ENCODE peak calls at places on chromosomes 11 and 22, in eight cellular contexts. S is HL-60; L is HCT116; Q is IMR-90; A is A549; D is H7; V is hepatocyte; H is CD8-positive, alpha-beta memory T cell. B is an unnamed sample.

GRCh38 chr11:33542921-33543320 is 157.7 kb downstream of the C11orf91 start:
- DNase-seq in S (peak), L (peak), Q (peak), A (peak), D (peak), V (peak), H (no peak), B (no peak)

GRCh38 chr22:40419718-40420117 is 49.3 kb downstream of the SGSM3 start:
- DNase-seq in S (no peak), L (no peak), Q (no peak), A (no peak), D (no peak), V (no peak), H (no peak), B (no peak)

GRCh38 chr22:38298312-38299000 is 18.8 kb downstream of the CSNK1E start:
- DNase-seq in S (no peak), L (peak), Q (peak), A (no peak), D (peak), V (peak), H (no peak), B (no peak)

GRCh38 chr11:69445131-69445470 is 36.4 kb upstream of the LINC01488 start:
- DNase-seq in S (peak), L (no peak), Q (no peak), A (no peak), D (no peak), V (no peak), H (peak), B (no peak)

GRCh38 chr22:25100972-25101371 is 98.7 kb upstream of the CRYBB3 start:
- DNase-seq in S (no peak), L (no peak), Q (no peak), A (no peak), D (peak), V (no peak), H (no peak), B (no peak)

GRCh38 chr11:45097721-45098493 is 48.5 kb upstream of the PRDM11 start:
- DNase-seq in S (peak), L (no peak), Q (peak), A (no peak), D (peak), V (peak), H (peak), B (no peak)

GRCh38 chr22:26210390-26210789 is 41.1 kb downstream of the SEZ6L start:
- DNase-seq in S (no peak), L (no peak), Q (no peak), A (no peak), D (no peak), V (no peak), H (no peak), B (no peak)

GRCh38 chr11:6931146-6931713 is 5.0 kb downstream of the ZNF215 start:
- DNase-seq in S (no peak), L (no peak), Q (peak), A (no peak), D (no peak), V (no peak), H (no peak), B (no peak)

GRCh38 chr11:86047275-86047991 is 21.5 kb downstream of the PICALM start:
- DNase-seq in S (peak), L (no peak), Q (peak), A (no peak), D (no peak), V (no peak), H (peak), B (no peak)

GRCh38 chr11:87454246-87454645 is 416.5 kb downstream of the TMEM135 start:
- DNase-seq in S (no peak), L (no peak), Q (peak), A (no peak), D (no peak), V (no peak), H (no peak), B (no peak)

GRCh38 chr11:118911880-118912741 is 13.6 kb downstream of the BCL9L start:
- DNase-seq in S (no peak), L (peak), Q (peak), A (no peak), D (peak), V (peak), H (peak), B (no peak)

GRCh38 chr11:118914178-118914918 is 11.4 kb downstream of the BCL9L start:
- DNase-seq in S (no peak), L (no peak), Q (no peak), A (no peak), D (peak), V (no peak), H (peak), B (no peak)

GRCh38 chr11:118915396-118915795 is 10.3 kb downstream of the BCL9L start:
- DNase-seq in S (no peak), L (no peak), Q (no peak), A (no peak), D (no peak), V (no peak), H (no peak), B (no peak)

GRCh38 chr11:118912742-118913410 is 12.8 kb downstream of the BCL9L start:
- DNase-seq in S (no peak), L (no peak), Q (peak), A (no peak), D (no peak), V (peak), H (no peak), B (no peak)

DNA sequence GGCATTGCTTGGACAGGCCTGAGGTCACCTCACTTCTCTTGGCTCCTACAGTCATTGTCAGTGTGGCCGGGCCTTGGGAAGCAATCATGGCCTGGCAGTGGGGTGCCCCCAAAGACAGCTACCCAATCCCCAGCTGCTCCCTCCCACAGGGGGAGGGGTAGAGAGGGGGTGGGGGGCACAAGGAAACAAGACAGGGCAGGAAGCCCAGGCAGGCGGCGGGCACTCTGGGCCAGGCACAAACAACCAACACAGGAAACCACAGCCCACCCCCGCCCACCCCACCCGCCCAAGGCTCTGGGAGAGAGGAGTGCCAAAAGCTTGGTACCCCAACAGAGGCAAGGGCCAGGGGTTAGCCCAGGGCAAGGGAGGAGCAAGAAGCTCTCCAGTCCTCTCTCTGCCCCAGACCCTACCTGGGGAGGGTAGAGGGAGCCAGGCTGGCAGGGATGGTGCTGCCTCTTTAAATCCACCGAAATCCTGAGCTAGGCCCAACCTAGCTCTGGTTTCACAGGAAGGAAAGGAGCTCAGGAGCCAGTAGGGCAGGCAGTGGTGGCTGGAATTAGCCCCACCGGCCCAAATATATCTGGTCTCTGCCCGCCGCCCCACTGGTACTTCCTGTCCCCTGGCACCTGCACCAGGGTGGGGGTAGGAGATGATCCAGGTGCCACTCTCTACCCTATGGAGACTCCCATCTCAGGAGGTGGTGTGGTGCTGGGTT is 12.2 kb downstream of the BCL9L start:
- DNase-seq in S (no peak), L (no peak), Q (no peak), A (no peak), D (peak), V (peak), H (peak), B (no peak)
- H3K4me3 ChIP-seq in S (no peak), L (peak), Q (no peak), A (peak), D (no peak), V (no peak), H (peak), B (no peak)

GRCh38 chr11:46455816-46456215 is 64.2 kb upstream of the CHRM4 start:
- DNase-seq in S (no peak), L (no peak), Q (no peak), A (no peak), D (no peak), V (no peak), H (no peak), B (no peak)

GRCh38 chr11:46456676-46457432 is 65.3 kb upstream of the CHRM4 start:
- DNase-seq in S (no peak), L (no peak), Q (no peak), A (no peak), D (peak), V (no peak), H (no peak), B (no peak)

GRCh38 chr11:46458491-46458890 is 66.9 kb upstream of the CHRM4 start:
- DNase-seq in S (no peak), L (no peak), Q (no peak), A (no peak), D (no peak), V (no peak), H (no peak), B (no peak)

GRCh38 chr11:46457659-46458058 is 66.1 kb upstream of the CHRM4 start:
- DNase-seq in S (peak), L (no peak), Q (peak), A (no peak), D (no peak), V (no peak), H (no peak), B (no peak)

DNA sequence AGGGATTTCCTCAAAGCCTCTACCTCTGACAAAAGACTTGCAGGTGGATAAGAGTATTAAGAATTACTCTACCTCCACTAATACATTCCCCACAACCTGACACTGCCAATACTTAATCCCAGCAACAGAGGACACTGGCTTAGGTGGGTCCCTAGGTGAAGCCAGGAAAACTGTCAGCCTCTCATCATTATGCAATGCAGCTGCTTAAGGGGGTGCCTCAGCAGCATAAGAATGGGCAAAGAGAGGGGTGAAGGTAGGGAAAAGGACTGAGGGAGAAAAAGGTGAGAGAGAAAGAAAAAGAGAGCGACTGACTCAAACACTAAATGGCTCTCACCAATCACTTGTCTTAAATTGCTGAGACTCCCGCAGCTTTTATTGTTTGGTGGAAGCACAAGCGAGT is 64.7 kb upstream of the CHRM4 start:
- DNase-seq in S (no peak), L (no peak), Q (no peak), A (no peak), D (peak), V (no peak), H (no peak), B (no peak)
- H3K4me3 ChIP-seq in S (no peak), L (no peak), Q (no peak), A (no peak), D (no peak), V (no peak), H (no peak), B (no peak)

DNA sequence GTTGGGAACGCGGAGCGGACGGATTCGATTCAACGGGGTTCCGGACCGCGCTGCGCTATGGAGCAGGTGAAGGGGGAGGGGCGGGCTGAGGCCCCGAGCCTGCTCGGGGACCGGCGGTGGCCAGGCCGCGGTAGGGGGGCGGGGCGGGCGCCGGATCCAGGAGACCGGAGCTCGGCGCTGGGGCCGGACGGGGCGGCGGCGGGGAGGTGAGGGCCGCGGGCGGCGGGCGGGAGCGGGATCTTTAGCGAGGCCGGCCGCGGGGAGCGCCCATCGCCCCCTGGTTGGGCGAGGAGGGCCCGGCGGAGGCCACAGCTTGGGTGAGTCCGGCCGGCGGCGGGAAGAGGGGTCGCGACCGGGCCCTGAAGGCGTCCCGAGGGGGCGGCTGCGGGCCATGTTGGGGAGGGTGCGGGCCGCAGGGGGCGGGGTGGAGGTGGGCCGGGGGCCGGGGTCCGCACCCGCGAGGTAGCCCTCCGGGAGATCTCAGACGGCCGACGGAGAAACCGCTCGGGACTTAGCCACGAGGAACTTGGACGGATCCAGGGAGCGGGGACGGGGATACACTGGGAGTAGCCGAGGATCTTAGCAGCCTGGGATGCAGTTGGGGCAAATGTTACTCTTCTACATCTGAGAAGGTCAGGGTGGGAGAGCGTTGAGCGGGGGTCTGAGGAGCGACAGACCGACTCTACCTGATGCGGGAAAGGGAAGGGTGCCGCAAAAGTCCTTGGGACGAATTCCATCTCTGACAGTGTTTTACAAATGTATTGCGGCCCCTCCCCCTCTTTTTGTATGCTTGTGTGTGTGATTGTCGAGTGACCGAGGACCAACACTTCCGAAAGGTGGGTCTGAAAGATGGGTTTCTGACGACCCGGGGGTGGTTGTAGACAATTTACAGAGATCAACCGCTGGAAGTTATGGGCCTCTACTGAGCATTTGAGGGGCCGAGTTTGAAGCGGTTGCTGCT is 514 bp downstream of the STIP1 start:
- DNase-seq in S (peak), L (no peak), Q (peak), A (no peak), D (no peak), V (peak), H (peak), B (no peak)
- H3K4me3 ChIP-seq in S (no peak), L (no peak), Q (no peak), A (no peak), D (no peak), V (no peak), H (no peak), B (no peak)

DNA sequence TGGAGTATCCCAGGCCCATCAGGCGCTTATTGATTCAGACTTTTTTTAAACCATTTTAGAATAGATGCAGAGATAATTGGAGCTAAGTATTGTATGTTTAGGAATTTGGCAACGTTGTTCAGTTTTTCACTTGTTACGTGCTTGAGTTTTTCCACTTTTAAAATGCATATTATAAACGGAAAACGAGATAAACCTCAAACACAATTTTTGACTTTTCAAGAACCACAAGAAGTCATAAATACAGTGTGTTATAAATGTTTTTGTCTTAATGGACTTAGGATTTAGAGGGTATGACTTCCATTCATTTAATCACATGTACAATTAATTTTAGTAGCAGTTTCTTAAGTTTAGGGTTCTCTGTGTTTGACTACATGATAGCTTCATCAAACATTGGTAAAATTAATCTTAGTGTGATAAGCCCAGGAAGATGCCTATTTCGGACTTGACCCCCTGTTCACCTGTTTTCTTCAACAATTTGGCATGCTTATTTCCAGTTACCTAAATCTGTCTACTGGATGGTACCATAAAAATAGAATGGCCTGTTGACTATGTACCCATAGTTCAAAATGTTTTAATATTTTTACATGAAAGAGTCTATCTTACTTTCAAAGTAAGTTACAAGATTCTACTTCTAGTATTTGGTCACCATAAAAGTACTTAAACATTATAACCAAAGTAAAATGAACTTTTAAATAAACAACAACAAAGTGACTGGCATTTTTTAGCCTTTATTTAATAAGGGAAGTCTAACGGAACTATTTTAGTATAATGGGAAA is 1.3 kb downstream of the ZC3H12C start:
- DNase-seq in S (no peak), L (no peak), Q (no peak), A (no peak), D (no peak), V (no peak), H (no peak), B (no peak)
- H3K4me3 ChIP-seq in S (no peak), L (peak), Q (peak), A (peak), D (no peak), V (peak), H (no peak), B (peak)

GRCh38 chr22:33971561-33971961 is 51.3 kb upstream of the LARGE1 start:
- DNase-seq in S (no peak), L (no peak), Q (no peak), A (no peak), D (no peak), V (peak), H (no peak), B (no peak)
- H3K4me3 ChIP-seq in S (no peak), L (no peak), Q (no peak), A (no peak), D (no peak), V (no peak), H (no peak), B (no peak)

DNA sequence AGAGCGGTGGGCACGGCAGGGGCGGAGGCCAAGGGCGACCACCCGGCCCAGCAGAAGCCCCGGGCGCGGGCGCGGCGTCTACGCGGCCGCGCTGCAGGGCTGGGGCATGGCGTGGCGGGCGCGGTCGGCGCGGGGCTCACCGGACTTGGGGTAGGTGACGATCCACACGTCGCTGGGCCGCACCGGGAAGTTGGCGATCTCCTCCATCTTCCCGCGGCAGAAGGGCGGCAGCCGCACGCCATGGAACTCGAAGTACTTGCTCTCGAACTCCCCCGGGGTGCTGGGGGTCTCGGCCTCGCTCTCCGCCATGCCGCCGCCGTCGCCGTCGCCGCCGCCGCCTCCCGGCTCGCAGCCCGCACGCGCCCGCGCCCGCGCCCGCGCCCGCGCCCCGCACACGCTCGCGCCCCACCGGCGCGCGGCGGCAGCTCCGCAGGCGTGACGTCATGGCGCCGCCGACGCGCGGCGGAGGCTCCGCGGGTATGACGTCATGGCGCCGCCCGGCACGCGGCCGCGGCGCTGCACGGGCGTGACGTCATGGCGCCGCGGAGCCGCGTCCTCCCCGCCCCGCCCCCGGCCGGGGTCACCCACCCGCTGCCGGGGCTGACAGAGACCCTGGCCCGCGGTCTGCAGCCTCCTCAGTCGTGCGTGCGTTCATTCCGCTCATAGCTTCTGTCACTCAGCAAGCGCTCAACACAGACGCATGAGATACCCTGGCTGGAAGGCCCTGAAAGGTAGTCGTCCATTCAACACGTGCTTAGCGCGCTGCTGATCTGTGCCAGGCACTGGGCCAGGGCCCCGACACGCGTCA is at the start of gene SULT4A1:
- DNase-seq in S (no peak), L (peak), Q (peak), A (no peak), D (peak), V (peak), H (no peak), B (no peak)
- H3K4me3 ChIP-seq in S (no peak), L (peak), Q (peak), A (peak), D (peak), V (peak), H (no peak), B (peak)

B was measured in HFF-Myc.